ENCODE peak calls at places on chromosome 11, in ten cellular contexts. U is Peyer's patch; G is MV-4-11; N is stimulated activated CD4-positive, alpha-beta T cell treated with anti-CD3 and anti-CD28 coated beads, Interleukin-1b, Interleukin-23, amount 100 ng/mL, for 1 hour; P is activated T-cell treated with anti-CD3 and anti-CD28 coated beads for 1 hour; O is brain microvascular endothelial cell; Q is NCI-H1436; K is transverse colon; W is MCF 10A; I is AG04450. B is an unnamed sample.

GRCh38 chr11:70567680-70568503 is 169.6 kb downstream of the CTTN start:
- DNase-seq in I (no peak), P (no peak), G (peak; percentile 88), W (peak; percentile 0), Q (no peak), K (peak; percentile 74), U (no peak), O (peak; percentile 22), N (no peak), B (no peak)

GRCh38 chr11:101453682-101454081 is 130.1 kb downstream of the TRPC6 start:
- DNase-seq in I (no peak), P (no peak), N (no peak), Q (no peak), W (no peak), O (peak; percentile 13), K (no peak), U (no peak), G (no peak), B (no peak)

GRCh38 chr11:68954970-68955958 is 25.5 kb downstream of the MRGPRD start:
- DNase-seq in N (no peak), U (no peak), O (peak; percentile 5), Q (no peak), P (no peak), K (peak; percentile 77), G (no peak), I (no peak), W (no peak), B (no peak)

GRCh38 chr11:107562647-107563208 is 2.8 kb downstream of the ALKBH8 start:
- DNase-seq in P (no peak), Q (no peak), O (peak; percentile 82), W (peak; percentile 78), I (no peak), U (no peak), G (peak; percentile 18), K (no peak), N (no peak), B (no peak)

GRCh38 chr11:103281301-103281700 is 172.1 kb downstream of the DYNC2H1 start:
- DNase-seq in P (no peak), U (no peak), W (no peak), N (no peak), O (no peak), Q (no peak), G (no peak), K (no peak), I (no peak), B (no peak)

GRCh38 chr11:123851110-123851509 is 34.4 kb downstream of the TMEM225 start:
- DNase-seq in O (no peak), N (no peak), K (no peak), Q (no peak), U (no peak), I (no peak), W (no peak), G (no peak), P (no peak), B (no peak)

GRCh38 chr11:125412509-125412908 is 83.6 kb downstream of the FEZ1 start:
- DNase-seq in O (no peak), P (no peak), U (no peak), G (no peak), W (no peak), I (no peak), Q (no peak), K (no peak), N (no peak), B (no peak)

GRCh38 chr11:90310210-90310609 is 87.4 kb upstream of the CHORDC1 start:
- DNase-seq in P (no peak), W (no peak), I (no peak), N (no peak), U (no peak), O (no peak), K (no peak), G (no peak), Q (no peak), B (no peak)

GRCh38 chr11:45093761-45094455 is 52.5 kb upstream of the PRDM11 start:
- DNase-seq in O (no peak), W (no peak), N (no peak), U (no peak), P (no peak), K (no peak), Q (no peak), G (no peak), I (no peak), B (no peak)

GRCh38 chr11:95725169-95725568 is 64.4 kb downstream of the FAM76B start:
- DNase-seq in Q (no peak), G (no peak), W (no peak), I (no peak), P (no peak), K (no peak), N (no peak), U (no peak), O (no peak), B (no peak)

GRCh38 chr11:60872124-60872951 is 5.0 kb downstream of the ZP1 start:
- DNase-seq in N (no peak), Q (no peak), W (peak; percentile 76), P (no peak), O (peak; percentile 76), G (peak; percentile 64), K (peak; percentile 35), U (no peak), I (no peak), B (no peak)

GRCh38 chr11:68989936-68990606 is 9.3 kb upstream of the MRGPRD start:
- DNase-seq in O (no peak), I (no peak), N (no peak), G (no peak), W (no peak), U (no peak), Q (no peak), K (no peak), P (no peak), B (no peak)

GRCh38 chr11:44404323-44404705 is 94.4 kb upstream of the ALX4 start:
- DNase-seq in K (no peak), Q (no peak), N (no peak), W (no peak), O (no peak), P (no peak), I (no peak), G (no peak), U (no peak), B (no peak)

GRCh38 chr11:111537336-111537860 is 3.1 kb upstream of the LAYN start:
- DNase-seq in I (no peak), G (no peak), W (no peak), U (no peak), N (no peak), O (no peak), P (no peak), Q (no peak), K (no peak), B (no peak)

GRCh38 chr11:120912504-120912903 is 111.4 kb upstream of the TBCEL start:
- DNase-seq in O (peak; percentile 27), K (no peak), G (peak; percentile 13), P (no peak), Q (no peak), W (peak; percentile 41), N (no peak), U (no peak), I (peak; percentile 10), B (peak; percentile 53)

GRCh38 chr11:94884322-94884721 is 89.0 kb downstream of the CWC15 start:
- DNase-seq in O (no peak), P (no peak), U (no peak), Q (no peak), W (no peak), I (no peak), G (peak; percentile 4), K (no peak), N (no peak), B (peak; percentile 5)

GRCh38 chr11:61082931-61083531 is 19.3 kb upstream of the CD5 start:
- DNase-seq in N (no peak), I (no peak), U (no peak), P (no peak), W (no peak), K (no peak), Q (no peak), O (no peak), G (no peak), B (no peak)

GRCh38 chr11:43359432-43359818 is 705 bp downstream of the TTC17 start:
- DNase-seq in N (no peak), P (peak; percentile 4), W (peak; percentile 36), G (no peak), Q (no peak), O (peak; percentile 17), K (peak; percentile 30), I (no peak), U (no peak), B (peak; percentile 31)

B was measured in GM10248.